ENCODE peak calls at places on chromosomes 7 and 10, in four cellular contexts. One of them, this sample, is unnamed.

GRCh38 chr7:74311305-74311744 is 22.1 kb downstream of the CLIP2 start:
- DNase-seq in H9: no peak
- DNase-seq in H1: no peak
- DNase-seq in IMR-90: peak
- DNase-seq in this sample: no peak

GRCh38 chr10:60508831-60509230 is 119.2 kb upstream of the ANK3 start:
- DNase-seq in H9: no peak
- DNase-seq in IMR-90: no peak
- DNase-seq in H1: no peak
- DNase-seq in this sample: no peak

GRCh38 chr7:1884583-1885350 is 214.7 kb downstream of the ELFN1 start:
- DNase-seq in IMR-90: peak
- DNase-seq in H9: no peak
- DNase-seq in H1: no peak
- DNase-seq in this sample: no peak

GRCh38 chr7:82419200-82419599 is 24.4 kb downstream of the CACNA2D1 start:
- DNase-seq in H9: no peak
- DNase-seq in H1: no peak
- DNase-seq in IMR-90: no peak
- DNase-seq in this sample: no peak

GRCh38 chr10:11424456-11425287 is 186.8 kb downstream of the USP6NL start:
- DNase-seq in H1: peak
- DNase-seq in IMR-90: peak
- DNase-seq in H9: peak
- DNase-seq in this sample: peak

GRCh38 chr7:1668932-1669485 is 1.1 kb upstream of the ELFN1 start:
- DNase-seq in H9: peak
- DNase-seq in H1: no peak
- DNase-seq in IMR-90: peak
- DNase-seq in this sample: peak

GRCh38 chr7:122485841-122486240 is 181.3 kb upstream of the FEZF1 start:
- DNase-seq in H1: no peak
- DNase-seq in H9: no peak
- DNase-seq in IMR-90: no peak
- DNase-seq in this sample: no peak

GRCh38 chr10:90930971-90931841 is 10.3 kb upstream of the ANKRD1 start:
- DNase-seq in H9: peak
- DNase-seq in IMR-90: peak
- DNase-seq in H1: no peak
- DNase-seq in this sample: peak

GRCh38 chr7:65798111-65799075 is 74.5 kb upstream of the VKORC1L1 start:
- DNase-seq in H1: no peak
- DNase-seq in H9: no peak
- DNase-seq in IMR-90: peak
- DNase-seq in this sample: peak

GRCh38 chr10:61588770-61589211 is 73.9 kb upstream of the CABCOCO1 start:
- DNase-seq in IMR-90: peak
- DNase-seq in H9: no peak
- DNase-seq in H1: no peak
- DNase-seq in this sample: no peak

GRCh38 chr10:121418126-121418777 is 180.0 kb downstream of the FGFR2 start:
- DNase-seq in IMR-90: no peak
- DNase-seq in H9: no peak
- DNase-seq in H1: no peak
- DNase-seq in this sample: no peak

GRCh38 chr10:69230128-69230527 is 10.0 kb downstream of the HKDC1 start:
- DNase-seq in H1: no peak
- DNase-seq in IMR-90: no peak
- DNase-seq in H9: no peak
- DNase-seq in this sample: no peak

GRCh38 chr10:70596110-70596798 is 6.3 kb downstream of the PRF1 start:
- DNase-seq in H9: no peak
- DNase-seq in IMR-90: no peak
- DNase-seq in H1: peak
- DNase-seq in this sample: no peak

GRCh38 chr10:21336476-21337170 is 188.9 kb downstream of the SKIDA1 start:
- DNase-seq in IMR-90: peak
- DNase-seq in H9: peak
- DNase-seq in H1: peak
- DNase-seq in this sample: peak

GRCh38 chr10:47277352-47278151 is 22.4 kb upstream of the GDF10 start:
- DNase-seq in H9: no peak
- DNase-seq in IMR-90: no peak
- DNase-seq in H1: no peak
- DNase-seq in this sample: no peak

GRCh38 chr10:110081914-110082313 is 74.1 kb downstream of the ADD3 start:
- DNase-seq in IMR-90: no peak
- DNase-seq in H1: no peak
- DNase-seq in H9: no peak
- DNase-seq in this sample: peak

GRCh38 chr7:909358-910329 is 33.3 kb downstream of the GET4 start:
- DNase-seq in H9: no peak
- DNase-seq in IMR-90: peak
- DNase-seq in H1: no peak
- DNase-seq in this sample: no peak

GRCh38 chr10:53808677-53809076 is 992.4 kb downstream of the PCDH15 start:
- DNase-seq in H1: no peak
- DNase-seq in H9: peak
- DNase-seq in IMR-90: no peak
- DNase-seq in this sample: peak

GRCh38 chr7:151017953-151018420 is 6.3 kb downstream of the ATG9B start:
- DNase-seq in H9: peak
- DNase-seq in H1: peak
- DNase-seq in IMR-90: peak
- DNase-seq in this sample: peak

GRCh38 chr7:151017370-151017952 is 6.8 kb downstream of the ATG9B start:
- DNase-seq in IMR-90: no peak
- DNase-seq in H9: no peak
- DNase-seq in H1: no peak
- DNase-seq in this sample: no peak

GRCh38 chr7:151016942-151017341 is 7.4 kb downstream of the ATG9B start:
- DNase-seq in IMR-90: no peak
- DNase-seq in H9: no peak
- DNase-seq in H1: no peak
- DNase-seq in this sample: no peak

GRCh38 chr7:151019130-151019447 is 5.2 kb downstream of the ATG9B start:
- DNase-seq in H9: no peak
- DNase-seq in IMR-90: no peak
- DNase-seq in H1: no peak
- DNase-seq in this sample: no peak

GRCh38 chr7:151018421-151019129 is 5.7 kb downstream of the ATG9B start:
- DNase-seq in H9: peak
- DNase-seq in H1: no peak
- DNase-seq in IMR-90: no peak
- DNase-seq in this sample: peak
- H4K8ac ChIP-seq in H9: no peak
- H4K8ac ChIP-seq in H1: peak
- H4K8ac ChIP-seq in IMR-90: no peak
- H4K8ac ChIP-seq in this sample: no peak

GRCh38 chr7:36103837-36104561 is 49.1 kb upstream of the EEPD1 start:
- DNase-seq in H9: no peak
- DNase-seq in H1: no peak
- DNase-seq in IMR-90: no peak
- DNase-seq in this sample: no peak
- H4K5ac ChIP-seq in H9: no peak
- H4K5ac ChIP-seq in H1: no peak
- H4K5ac ChIP-seq in IMR-90: no peak
- H4K5ac ChIP-seq in this sample: no peak

DNA sequence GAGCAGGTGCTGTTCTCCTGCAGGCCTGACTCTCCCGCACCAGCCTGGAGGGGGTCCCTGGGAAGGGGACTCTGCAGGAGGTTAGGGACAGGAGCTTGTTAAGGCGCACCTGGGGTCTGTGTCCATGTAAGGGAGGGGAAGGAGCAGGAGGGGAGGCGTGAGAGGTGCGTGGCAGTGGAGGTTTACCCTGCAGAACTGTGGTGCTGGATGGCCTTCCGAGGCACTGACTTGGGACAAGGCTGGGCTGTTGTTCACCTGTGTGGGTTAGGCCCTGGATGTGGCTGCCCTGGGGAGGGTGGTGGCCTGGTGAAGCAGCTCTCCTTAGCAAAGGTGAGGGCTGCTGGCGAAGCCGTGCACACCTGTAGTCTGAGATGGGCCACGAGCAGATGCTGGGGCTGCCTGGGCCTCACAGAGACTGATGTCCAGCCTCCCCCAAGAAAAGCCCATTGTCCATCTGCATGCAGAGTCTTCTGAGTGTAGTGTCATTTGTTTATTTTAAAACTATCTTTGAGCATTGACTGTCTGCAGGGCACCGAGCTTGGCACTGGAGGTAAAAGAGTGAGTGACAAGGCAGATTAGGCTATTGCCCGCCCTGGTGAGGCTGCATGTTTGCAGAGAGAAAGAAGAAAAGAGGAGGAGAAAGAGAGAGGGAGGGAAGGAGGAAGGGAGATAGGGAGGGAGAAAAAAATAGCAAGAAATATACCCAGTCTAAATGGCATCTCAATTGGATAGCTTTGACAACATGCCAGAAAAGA is 225.3 kb downstream of the GLRX3 start:
- DNase-seq in H9: no peak
- DNase-seq in IMR-90: no peak
- DNase-seq in H1: no peak
- DNase-seq in this sample: no peak
- H3K23ac ChIP-seq in H9: no peak
- H3K23ac ChIP-seq in IMR-90: no peak
- H3K23ac ChIP-seq in H1: no peak
- H3K23ac ChIP-seq in this sample: no peak

GRCh38 chr10:28001353-28001752 is 2.5 kb upstream of the ODAD2 start:
- DNase-seq in H9: no peak
- DNase-seq in IMR-90: no peak
- DNase-seq in H1: no peak
- DNase-seq in this sample: no peak

GRCh38 chr10:27998954-27999275 is at the start of gene ODAD2:
- DNase-seq in H1: no peak
- DNase-seq in IMR-90: no peak
- DNase-seq in H9: no peak
- DNase-seq in this sample: no peak

GRCh38 chr10:27995311-27995710 is 3.6 kb downstream of the ODAD2 start:
- DNase-seq in H1: no peak
- DNase-seq in H9: no peak
- DNase-seq in IMR-90: no peak
- DNase-seq in this sample: peak

GRCh38 chr10:27997865-27998177 is 1.1 kb downstream of the ODAD2 start:
- DNase-seq in H1: no peak
- DNase-seq in H9: no peak
- DNase-seq in IMR-90: no peak
- DNase-seq in this sample: peak

GRCh38 chr10:27998178-27998953 is 513 bp downstream of the ODAD2 start:
- DNase-seq in IMR-90: peak
- DNase-seq in H1: peak
- DNase-seq in H9: peak
- DNase-seq in this sample: peak
- H4K8ac ChIP-seq in IMR-90: peak
- H4K8ac ChIP-seq in H1: peak
- H4K8ac ChIP-seq in H9: no peak
- H4K8ac ChIP-seq in this sample: no peak

DNA sequence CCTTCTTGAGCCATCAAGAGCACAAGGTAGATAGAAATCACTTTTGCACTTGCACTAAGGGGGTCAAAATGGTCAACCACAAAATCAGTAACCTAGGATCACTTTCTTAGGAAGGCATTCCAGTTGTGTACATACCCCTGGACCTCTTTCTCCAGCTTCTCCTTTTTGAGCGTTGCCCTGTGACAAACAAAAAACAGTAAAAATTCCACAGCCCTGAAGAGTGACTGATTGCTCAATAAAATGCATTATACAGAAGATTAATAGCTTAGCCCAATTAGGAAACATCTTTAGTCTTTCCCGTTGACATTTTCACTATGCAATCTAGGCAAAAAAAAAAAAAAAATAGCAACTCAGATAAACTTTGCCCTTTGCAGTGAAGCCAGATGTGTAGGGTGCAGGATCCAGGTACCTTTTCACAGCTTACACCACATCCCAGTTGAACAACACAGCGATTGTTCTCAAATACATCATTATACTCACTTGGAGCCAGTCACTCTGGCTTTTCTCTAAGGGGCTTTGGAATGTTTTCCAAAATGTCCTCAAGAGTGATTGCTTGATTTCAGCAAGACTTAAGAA is 17.9 kb downstream of the COL28A1 start:
- DNase-seq in H9: no peak
- DNase-seq in H1: no peak
- DNase-seq in IMR-90: no peak
- DNase-seq in this sample: no peak
- H4K5ac ChIP-seq in H9: no peak
- H4K5ac ChIP-seq in H1: no peak
- H4K5ac ChIP-seq in IMR-90: no peak
- H4K5ac ChIP-seq in this sample: no peak

GRCh38 chr10:71959526-71959925 is 4.7 kb upstream of the CHST3 start:
- DNase-seq in H1: no peak
- DNase-seq in IMR-90: no peak
- DNase-seq in H9: no peak
- DNase-seq in this sample: no peak

GRCh38 chr10:71963351-71963755 is 842 bp upstream of the CHST3 start:
- DNase-seq in H9: no peak
- DNase-seq in H1: peak
- DNase-seq in IMR-90: no peak
- DNase-seq in this sample: peak

GRCh38 chr10:71963756-71964668 is at the start of gene CHST3:
- DNase-seq in IMR-90: peak
- DNase-seq in H1: peak
- DNase-seq in H9: peak
- DNase-seq in this sample: peak

GRCh38 chr10:71962915-71963314 is 1.3 kb upstream of the CHST3 start:
- DNase-seq in H9: no peak
- DNase-seq in IMR-90: no peak
- DNase-seq in H1: no peak
- DNase-seq in this sample: no peak

DNA sequence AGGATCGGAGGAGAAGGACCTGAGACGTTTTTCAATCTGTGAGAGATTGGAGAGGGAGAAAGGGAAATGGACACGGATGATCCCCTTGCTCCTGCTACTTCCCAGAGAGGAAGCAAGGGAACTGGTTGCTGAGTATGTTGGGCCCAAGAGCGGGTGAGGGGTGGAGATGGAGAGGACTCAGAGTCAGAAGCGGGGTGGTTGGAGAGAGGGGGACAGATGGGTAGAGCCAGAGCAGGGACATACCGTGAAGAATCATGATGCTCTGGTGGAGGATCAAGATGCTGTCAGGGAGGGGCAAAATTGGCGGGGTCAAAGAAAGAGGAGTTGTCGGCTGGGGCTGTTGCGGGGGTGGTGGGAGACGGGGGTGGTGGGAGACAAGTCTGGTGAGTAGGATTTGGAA is 2.4 kb upstream of the CHST3 start:
- DNase-seq in H9: no peak
- DNase-seq in IMR-90: no peak
- DNase-seq in H1: no peak
- DNase-seq in this sample: no peak
- H3K23ac ChIP-seq in H9: no peak
- H3K23ac ChIP-seq in IMR-90: no peak
- H3K23ac ChIP-seq in H1: no peak
- H3K23ac ChIP-seq in this sample: no peak

GRCh38 chr7:109003742-109004141 is 434.1 kb downstream of the DNAJB9 start:
- DNase-seq in IMR-90: no peak
- DNase-seq in H1: no peak
- DNase-seq in H9: no peak
- DNase-seq in this sample: peak

GRCh38 chr7:109009636-109010035 is 440.0 kb downstream of the DNAJB9 start:
- DNase-seq in IMR-90: no peak
- DNase-seq in H9: no peak
- DNase-seq in H1: no peak
- DNase-seq in this sample: peak
- H4K8ac ChIP-seq in IMR-90: no peak
- H4K8ac ChIP-seq in H9: no peak
- H4K8ac ChIP-seq in H1: no peak
- H4K8ac ChIP-seq in this sample: no peak

This sample was measured in mesendoderm.